ENCODE peak calls at places on chromosomes 1 and 21, in nine cellular contexts. V, C, X, Q, R, K, I, F and W are unnamed samples.

GRCh38 chr1:70143052-70143659 is 62.2 kb downstream of the LRRC40 start:
- DNase-seq in X (no peak), K (peak), Q (no peak), R (no peak), I (no peak), V (no peak), F (no peak), C (no peak), W (no peak)

GRCh38 chr1:230315099-230315498 is 111.0 kb downstream of the PGBD5 start:
- DNase-seq in K (no peak), R (no peak), C (no peak), V (no peak), F (no peak), X (no peak), I (no peak), Q (no peak), W (no peak)

GRCh38 chr1:205849619-205850355 is at the start of gene PM20D1:
- DNase-seq in K (peak), R (peak), Q (no peak), C (peak), I (peak), X (peak), V (peak), F (no peak), W (peak)

GRCh38 chr1:183652547-183653467 is at the start of gene APOBEC4:
- DNase-seq in K (peak), I (no peak), F (no peak), X (no peak), R (no peak), V (no peak), C (no peak), Q (no peak), W (peak)

GRCh38 chr1:171743014-171743870 is 1.4 kb upstream of the VAMP4 start:
- DNase-seq in R (no peak), K (peak), C (no peak), X (no peak), V (no peak), F (no peak), I (no peak), Q (no peak), W (peak)

GRCh38 chr1:220747426-220748090 is 564 bp upstream of the MTARC2 start:
- DNase-seq in Q (no peak), I (no peak), K (no peak), V (no peak), X (no peak), R (no peak), F (no peak), C (no peak), W (no peak)

GRCh38 chr1:157490337-157491165 is 61.8 kb downstream of the FCRL5 start:
- DNase-seq in C (peak), Q (no peak), F (peak), R (peak), K (peak), I (peak), V (peak), X (no peak), W (peak)

GRCh38 chr1:205928256-205928655 is 15.0 kb downstream of the SLC26A9 start:
- DNase-seq in C (no peak), F (peak), K (peak), X (no peak), R (no peak), Q (no peak), I (no peak), V (no peak), W (peak)

GRCh38 chr21:45570826-45571601 is 28.8 kb upstream of the SLC19A1 start:
- DNase-seq in F (no peak), V (no peak), X (no peak), K (peak), C (no peak), I (no peak), Q (no peak), R (no peak), W (no peak)

GRCh38 chr21:46081022-46081861 is 16.7 kb upstream of the COL6A2 start:
- DNase-seq in Q (no peak), R (no peak), F (no peak), C (no peak), I (no peak), X (no peak), V (no peak), K (no peak), W (no peak)

GRCh38 chr1:8267307-8267706 is 50.6 kb upstream of the SLC45A1 start:
- DNase-seq in V (no peak), X (no peak), F (no peak), Q (no peak), I (no peak), R (no peak), C (no peak), K (no peak), W (no peak)

GRCh38 chr1:110118636-110119396 is 6.6 kb downstream of the UBL4B start:
- DNase-seq in Q (no peak), X (no peak), I (no peak), F (no peak), R (peak), C (no peak), K (no peak), V (no peak), W (no peak)

GRCh38 chr21:40512590-40512989 is 334.4 kb downstream of the DSCAM start:
- DNase-seq in X (no peak), I (peak), Q (no peak), V (no peak), K (no peak), R (no peak), C (no peak), F (no peak), W (no peak)